ENCODE peak calls at places on chromosomes 13 and 19, in seven cellular contexts. Q, T, L, Z, D, C and O are unnamed samples.

GRCh38 chr19:49497047-49497789 is 984 bp downstream of the RPS11 start:
- DNase-seq in Z (no peak), C (peak; percentile 71), L (peak; percentile 59), T (peak; percentile 87), Q (no peak), D (peak; percentile 65), O (peak; percentile 63)

GRCh38 chr19:3196064-3196932 is 10.6 kb downstream of the NCLN start:
- DNase-seq in D (no peak), C (no peak), T (no peak), Z (no peak), L (no peak), Q (no peak), O (no peak)

GRCh38 chr13:72620874-72621273 is 106.6 kb downstream of the MZT1 start:
- DNase-seq in T (no peak), C (no peak), Z (no peak), Q (no peak), L (no peak), D (no peak), O (no peak)

GRCh38 chr13:110771194-110771593 is 57.7 kb downstream of the ING1 start:
- DNase-seq in C (peak; percentile 20), Z (no peak), L (no peak), Q (no peak), D (peak; percentile 44), T (peak; percentile 26), O (peak; percentile 36)

GRCh38 chr19:33290956-33291622 is 11.2 kb downstream of the CEBPA start:
- DNase-seq in Q (no peak), Z (no peak), T (no peak), L (no peak), C (no peak), D (peak; percentile 18), O (no peak)

GRCh38 chr19:7326105-7326877 is 22.4 kb upstream of the ARHGEF18 start:
- DNase-seq in L (no peak), Q (no peak), C (peak; percentile 36), D (peak; percentile 36), T (peak; percentile 75), Z (no peak), O (no peak)

GRCh38 chr13:35367586-35367985 is 108.9 kb downstream of the MAB21L1 start:
- DNase-seq in Z (no peak), C (no peak), T (no peak), Q (no peak), L (no peak), D (no peak), O (no peak)

GRCh38 chr13:48132961-48133360 is 38.1 kb upstream of the MED4 start:
- DNase-seq in Z (no peak), T (no peak), Q (no peak), L (no peak), D (no peak), C (no peak), O (no peak)

GRCh38 chr13:101157261-101157660 is 259.0 kb downstream of the NALCN start:
- DNase-seq in T (no peak), L (no peak), Q (no peak), C (peak; percentile 25), Z (no peak), D (no peak), O (no peak)

GRCh38 chr13:24038405-24038804 is 122.1 kb upstream of the SPATA13 start:
- DNase-seq in L (no peak), Q (no peak), T (peak; percentile 57), C (peak; percentile 37), D (peak; percentile 77), Z (no peak), O (no peak)

GRCh38 chr19:8194528-8195275 is 14.5 kb upstream of the CERS4 start:
- DNase-seq in L (no peak), Z (no peak), T (peak; percentile 74), D (no peak), C (no peak), Q (no peak), O (peak; percentile 33)

GRCh38 chr13:113307491-113307890 is 10.5 kb downstream of the LAMP1 start:
- DNase-seq in Z (no peak), L (no peak), Q (no peak), D (no peak), C (peak; percentile 60), T (no peak), O (no peak)

GRCh38 chr13:49996166-49996915 is 501 bp upstream of the TRIM13 start:
- DNase-seq in Z (peak; percentile 66), D (peak; percentile 89), Q (peak; percentile 94), T (peak; percentile 88), C (peak; percentile 92), L (peak; percentile 82), O (peak; percentile 96)

GRCh38 chr13:23743269-23743668 is 145.9 kb downstream of the MIPEP start:
- DNase-seq in Q (no peak), T (peak; percentile 13), L (no peak), C (no peak), Z (no peak), D (no peak), O (no peak)

GRCh38 chr19:55482128-55482961 is 2.6 kb upstream of the NAT14 start:
- DNase-seq in L (no peak), Q (no peak), Z (no peak), T (no peak), D (no peak), C (no peak), O (no peak)